ENCODE peak calls at places on chromosome 20, in five cellular contexts. N is dermis blood vessel endothelial cell, B is left lung, X is LoVo, V is nucleus accumbens. C is an unnamed sample.
A peak's percentile ranks its signal among the peaks of the same experiment; 100 is the strongest.

GRCh38 chr20:35954200-35954906 is at the start of gene SCAND1:
- DNase-seq in N (peak; percentile 98), X (peak; percentile 99), B (peak; percentile 99), V (peak; percentile 94), C (peak; percentile 98)

GRCh38 chr20:6492396-6493055 is 275.0 kb upstream of the BMP2 start:
- DNase-seq in V (peak; percentile 15), B (no peak), X (peak; percentile 30), N (peak; percentile 35), C (no peak)

GRCh38 chr20:45822863-45823262 is 4.2 kb downstream of the TNNC2 start:
- DNase-seq in N (peak; percentile 28), V (no peak), X (no peak), B (peak; percentile 87), C (no peak)

GRCh38 chr20:17226410-17227198 is at the start of gene PCSK2:
- DNase-seq in X (no peak), V (peak; percentile 34), B (peak; percentile 78), N (peak; percentile 12), C (peak; percentile 28)

GRCh38 chr20:43736588-43737091 is 9.8 kb upstream of the GTSF1L start:
- DNase-seq in N (no peak), B (no peak), V (no peak), X (no peak), C (no peak)

GRCh38 chr20:48912065-48912464 is 9.4 kb upstream of the ARFGEF2 start:
- DNase-seq in B (no peak), X (no peak), V (no peak), N (no peak), C (no peak)

GRCh38 chr20:37424062-37424851 is 78.3 kb downstream of the SRC start:
- DNase-seq in N (no peak), V (no peak), B (no peak), X (no peak), C (no peak)

GRCh38 chr20:50380697-50381040 is 129.5 kb upstream of the PTPN1 start:
- DNase-seq in X (no peak), N (peak; percentile 42), B (no peak), V (no peak), C (no peak)

GRCh38 chr20:54429364-54429763 is 46.0 kb upstream of the DOK5 start:
- DNase-seq in N (no peak), B (no peak), X (no peak), V (no peak), C (no peak)

GRCh38 chr20:23267909-23268308 is 82.7 kb upstream of the NXT1 start:
- DNase-seq in V (no peak), X (no peak), B (no peak), N (no peak), C (no peak)

GRCh38 chr20:33674294-33675126 is at the start of gene NECAB3:
- DNase-seq in V (peak; percentile 64), X (peak; percentile 84), N (peak; percentile 80), B (peak; percentile 97), C (peak; percentile 80)

GRCh38 chr20:45097485-45098095 is 3.3 kb downstream of the KCNS1 start:
- DNase-seq in V (no peak), X (no peak), N (peak; percentile 75), B (peak; percentile 85), C (no peak)

GRCh38 chr20:17223553-17223952 is 3.3 kb upstream of the PCSK2 start:
- DNase-seq in N (no peak), B (no peak), X (no peak), V (no peak), C (no peak)

C was measured in midbrain.